ENCODE peak calls at places on chromosomes 4 and X, in six cellular contexts. One of them, this sample, is unnamed.

GRCh38 chr4:123120473-123120872 is 198.1 kb upstream of the NUDT6 start:
- DNase-seq in H1: no peak
- DNase-seq in stomach: no peak
- DNase-seq in SK-N-SH: no peak
- DNase-seq in spleen: no peak
- DNase-seq in sigmoid colon: no peak
- DNase-seq in this sample: no peak

GRCh38 chrX:21374994-21375794 is 976 bp downstream of the CNKSR2 start:
- DNase-seq in H1: no peak
- DNase-seq in stomach: no peak
- DNase-seq in SK-N-SH: peak
- DNase-seq in spleen: peak
- DNase-seq in sigmoid colon: no peak
- DNase-seq in this sample: no peak

GRCh38 chr4:149785686-149786431 is 29.8 kb downstream of the IQCM start:
- DNase-seq in H1: peak
- DNase-seq in stomach: no peak
- DNase-seq in SK-N-SH: no peak
- DNase-seq in spleen: no peak
- DNase-seq in sigmoid colon: no peak
- DNase-seq in this sample: no peak

GRCh38 chr4:150126201-150126879 is 48.1 kb downstream of the DCLK2 start:
- DNase-seq in H1: no peak
- DNase-seq in stomach: no peak
- DNase-seq in SK-N-SH: no peak
- DNase-seq in spleen: no peak
- DNase-seq in sigmoid colon: no peak
- DNase-seq in this sample: no peak

GRCh38 chr4:147707892-147708672 is 23.8 kb upstream of the ARHGAP10 start:
- DNase-seq in H1: no peak
- DNase-seq in stomach: peak
- DNase-seq in SK-N-SH: peak
- DNase-seq in spleen: no peak
- DNase-seq in sigmoid colon: peak
- DNase-seq in this sample: no peak

GRCh38 chrX:72019487-72019886 is 108.8 kb downstream of the NHSL2 start:
- DNase-seq in H1: no peak
- DNase-seq in stomach: no peak
- DNase-seq in SK-N-SH: no peak
- DNase-seq in spleen: no peak
- DNase-seq in sigmoid colon: no peak
- DNase-seq in this sample: no peak

GRCh38 chr4:10737335-10737734 is 52.8 kb upstream of the CLNK start:
- DNase-seq in H1: no peak
- DNase-seq in stomach: no peak
- DNase-seq in SK-N-SH: no peak
- DNase-seq in spleen: no peak
- DNase-seq in sigmoid colon: no peak
- DNase-seq in this sample: no peak

GRCh38 chrX:39682778-39683177 is 415.0 kb downstream of the BCOR start:
- DNase-seq in H1: no peak
- DNase-seq in stomach: no peak
- DNase-seq in SK-N-SH: no peak
- DNase-seq in spleen: no peak
- DNase-seq in sigmoid colon: no peak
- DNase-seq in this sample: no peak

GRCh38 chr4:139795915-139796314 is 130.3 kb downstream of the MGST2 start:
- DNase-seq in H1: no peak
- DNase-seq in stomach: no peak
- DNase-seq in SK-N-SH: no peak
- DNase-seq in spleen: no peak
- DNase-seq in sigmoid colon: no peak
- DNase-seq in this sample: no peak

GRCh38 chr4:73447701-73448100 is 11.7 kb downstream of the AFP start:
- DNase-seq in H1: no peak
- DNase-seq in stomach: no peak
- DNase-seq in SK-N-SH: no peak
- DNase-seq in spleen: no peak
- DNase-seq in sigmoid colon: no peak
- DNase-seq in this sample: no peak

GRCh38 chr4:44070843-44071242 is 377.8 kb downstream of the KCTD8 start:
- DNase-seq in H1: no peak
- DNase-seq in stomach: no peak
- DNase-seq in SK-N-SH: no peak
- DNase-seq in spleen: no peak
- DNase-seq in sigmoid colon: no peak
- DNase-seq in this sample: peak

GRCh38 chrX:130093271-130093670 is 17.0 kb downstream of the ELF4 start:
- DNase-seq in H1: no peak
- DNase-seq in stomach: no peak
- DNase-seq in SK-N-SH: no peak
- DNase-seq in spleen: no peak
- DNase-seq in sigmoid colon: no peak
- DNase-seq in this sample: no peak

GRCh38 chr4:57544811-57545654 is 434.8 kb upstream of the IGFBP7 start:
- DNase-seq in H1: no peak
- DNase-seq in stomach: no peak
- DNase-seq in SK-N-SH: no peak
- DNase-seq in spleen: no peak
- DNase-seq in sigmoid colon: no peak
- DNase-seq in this sample: no peak

GRCh38 chrX:670596-670995 is 40.0 kb downstream of the SHOX start:
- DNase-seq in H1: no peak
- DNase-seq in stomach: no peak
- DNase-seq in SK-N-SH: no peak
- DNase-seq in spleen: no peak
- DNase-seq in sigmoid colon: no peak
- DNase-seq in this sample: no peak

GRCh38 chr4:1748465-1748995 is 27.2 kb downstream of the TACC3 start:
- DNase-seq in H1: peak
- DNase-seq in stomach: peak
- DNase-seq in SK-N-SH: peak
- DNase-seq in spleen: peak
- DNase-seq in sigmoid colon: peak
- DNase-seq in this sample: no peak

GRCh38 chr4:145679520-145679919 is 426 bp upstream of the C4orf51 start:
- DNase-seq in H1: no peak
- DNase-seq in stomach: peak
- DNase-seq in SK-N-SH: no peak
- DNase-seq in spleen: no peak
- DNase-seq in sigmoid colon: peak
- DNase-seq in this sample: no peak

GRCh38 chr4:139299536-139299935 is 1.8 kb upstream of the NAA15 start:
- DNase-seq in H1: no peak
- DNase-seq in stomach: no peak
- DNase-seq in SK-N-SH: no peak
- DNase-seq in spleen: no peak
- DNase-seq in sigmoid colon: no peak
- DNase-seq in this sample: no peak

GRCh38 chr4:18440527-18441215 is 419.1 kb upstream of the LCORL start:
- DNase-seq in H1: no peak
- DNase-seq in stomach: no peak
- DNase-seq in SK-N-SH: no peak
- DNase-seq in spleen: no peak
- DNase-seq in sigmoid colon: no peak
- DNase-seq in this sample: no peak

GRCh38 chrX:45372151-45372550 is 171.5 kb upstream of the DIPK2B start:
- DNase-seq in H1: no peak
- DNase-seq in stomach: no peak
- DNase-seq in SK-N-SH: no peak
- DNase-seq in spleen: no peak
- DNase-seq in sigmoid colon: no peak
- DNase-seq in this sample: no peak

GRCh38 chrX:131063613-131064012 is 5.5 kb downstream of the ARHGAP36 start:
- DNase-seq in H1: no peak
- DNase-seq in stomach: no peak
- DNase-seq in SK-N-SH: peak
- DNase-seq in spleen: no peak
- DNase-seq in sigmoid colon: no peak
- DNase-seq in this sample: no peak

GRCh38 chrX:107708762-107709161 is 66.8 kb downstream of the TSC22D3 start:
- DNase-seq in H1: no peak
- DNase-seq in stomach: no peak
- DNase-seq in SK-N-SH: no peak
- DNase-seq in spleen: peak
- DNase-seq in sigmoid colon: peak
- DNase-seq in this sample: peak

GRCh38 chrX:106897259-106897658 is 5.9 kb downstream of the RIPPLY1 start:
- DNase-seq in H1: no peak
- DNase-seq in stomach: no peak
- DNase-seq in SK-N-SH: no peak
- DNase-seq in spleen: no peak
- DNase-seq in sigmoid colon: no peak
- DNase-seq in this sample: no peak

GRCh38 chr4:25177147-25177546 is 16.9 kb upstream of the SEPSECS start:
- DNase-seq in H1: no peak
- DNase-seq in stomach: no peak
- DNase-seq in SK-N-SH: no peak
- DNase-seq in spleen: no peak
- DNase-seq in sigmoid colon: no peak
- DNase-seq in this sample: no peak

GRCh38 chr4:182143822-182144620 is 99.2 kb upstream of the TENM3 start:
- DNase-seq in H1: no peak
- DNase-seq in stomach: no peak
- DNase-seq in SK-N-SH: peak
- DNase-seq in spleen: no peak
- DNase-seq in sigmoid colon: no peak
- DNase-seq in this sample: no peak

GRCh38 chrX:49117597-49117996 is 5.9 kb downstream of the GPKOW start:
- DNase-seq in H1: no peak
- DNase-seq in stomach: no peak
- DNase-seq in SK-N-SH: no peak
- DNase-seq in spleen: no peak
- DNase-seq in sigmoid colon: no peak
- DNase-seq in this sample: no peak

GRCh38 chr4:73759357-73759756 is 19.0 kb downstream of the CXCL8 start:
- DNase-seq in H1: no peak
- DNase-seq in stomach: no peak
- DNase-seq in SK-N-SH: no peak
- DNase-seq in spleen: no peak
- DNase-seq in sigmoid colon: no peak
- DNase-seq in this sample: no peak

GRCh38 chr4:22897520-22898108 is 204.9 kb downstream of the GBA3 start:
- DNase-seq in H1: peak
- DNase-seq in stomach: peak
- DNase-seq in SK-N-SH: peak
- DNase-seq in spleen: no peak
- DNase-seq in sigmoid colon: no peak
- DNase-seq in this sample: no peak

DNA sequence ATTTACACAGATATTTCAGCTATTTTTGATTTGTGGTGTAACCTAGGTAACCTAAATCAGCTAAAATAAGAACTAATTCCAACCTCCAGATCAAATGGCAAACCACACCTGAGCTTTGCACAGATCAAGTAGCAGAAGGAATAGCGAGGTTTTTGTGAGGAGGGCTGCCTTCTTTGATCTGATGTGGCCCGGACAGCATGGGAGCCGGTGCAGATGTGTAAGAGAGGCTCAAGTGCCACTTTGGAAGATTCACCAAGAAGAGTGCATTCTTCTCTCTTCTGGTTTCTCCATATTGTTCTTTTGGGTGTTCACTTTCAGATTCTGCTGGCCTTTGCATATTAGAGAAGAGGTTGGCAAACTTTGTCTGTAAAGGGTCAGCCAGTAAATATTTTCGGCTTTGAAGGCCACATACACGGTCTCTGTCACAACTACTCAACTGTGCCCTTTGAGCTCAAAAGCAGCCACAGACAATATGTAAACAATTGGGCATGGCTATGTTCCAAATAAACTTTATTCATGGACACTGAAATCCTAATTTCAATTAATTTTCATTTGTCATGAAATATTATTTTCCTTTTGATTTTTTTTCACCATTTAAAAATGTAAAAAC is 78.9 kb upstream of the FAM9C start:
- DNase-seq in H1: no peak
- DNase-seq in stomach: no peak
- DNase-seq in SK-N-SH: no peak
- DNase-seq in spleen: no peak
- DNase-seq in sigmoid colon: no peak
- DNase-seq in this sample: no peak
- H3K27ac ChIP-seq in H1: no peak
- H3K27ac ChIP-seq in stomach: peak
- H3K27ac ChIP-seq in SK-N-SH: peak
- H3K27ac ChIP-seq in spleen: peak
- H3K27ac ChIP-seq in sigmoid colon: peak
- H3K27ac ChIP-seq in this sample: no peak

DNA sequence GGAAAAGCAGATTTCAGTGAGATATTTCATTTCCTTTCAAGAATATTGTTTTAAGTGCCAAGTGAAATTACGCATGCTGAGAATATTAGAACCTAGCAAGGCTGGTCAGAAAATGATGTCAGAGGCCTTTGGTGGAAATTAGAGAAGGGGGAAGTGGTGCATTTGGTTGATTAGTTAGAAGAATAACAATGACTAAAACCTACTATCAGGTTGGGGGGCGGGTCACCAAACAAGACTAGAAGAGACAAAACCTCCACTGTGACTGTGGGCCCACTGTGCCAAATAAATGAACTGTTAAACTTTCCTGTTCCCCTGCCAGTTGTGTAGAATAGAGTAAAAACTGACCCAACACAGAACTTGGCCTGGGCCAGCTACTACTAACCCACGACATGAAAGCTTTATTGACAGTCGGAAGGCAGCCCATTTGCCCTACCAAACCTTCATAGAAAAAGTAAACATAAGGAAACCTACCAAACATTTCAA is 2.9 kb downstream of the RAPGEF2 start:
- DNase-seq in H1: no peak
- DNase-seq in stomach: no peak
- DNase-seq in SK-N-SH: no peak
- DNase-seq in spleen: no peak
- DNase-seq in sigmoid colon: no peak
- DNase-seq in this sample: no peak
- TF ChIP-seq POLR2AphosphoS5 in H1: no peak
- TF ChIP-seq POLR2AphosphoS5 in stomach: no peak
- TF ChIP-seq POLR2AphosphoS5 in SK-N-SH: no peak
- TF ChIP-seq POLR2AphosphoS5 in spleen: no peak
- TF ChIP-seq POLR2AphosphoS5 in sigmoid colon: no peak
- TF ChIP-seq POLR2AphosphoS5 in this sample: no peak

GRCh38 chr4:88745175-88745574 is 47.5 kb upstream of the NAP1L5 start:
- DNase-seq in H1: no peak
- DNase-seq in stomach: no peak
- DNase-seq in SK-N-SH: no peak
- DNase-seq in spleen: no peak
- DNase-seq in sigmoid colon: no peak
- DNase-seq in this sample: no peak
- H3K27ac ChIP-seq in H1: no peak
- H3K27ac ChIP-seq in stomach: no peak
- H3K27ac ChIP-seq in SK-N-SH: no peak
- H3K27ac ChIP-seq in spleen: no peak
- H3K27ac ChIP-seq in sigmoid colon: peak
- H3K27ac ChIP-seq in this sample: no peak

DNA sequence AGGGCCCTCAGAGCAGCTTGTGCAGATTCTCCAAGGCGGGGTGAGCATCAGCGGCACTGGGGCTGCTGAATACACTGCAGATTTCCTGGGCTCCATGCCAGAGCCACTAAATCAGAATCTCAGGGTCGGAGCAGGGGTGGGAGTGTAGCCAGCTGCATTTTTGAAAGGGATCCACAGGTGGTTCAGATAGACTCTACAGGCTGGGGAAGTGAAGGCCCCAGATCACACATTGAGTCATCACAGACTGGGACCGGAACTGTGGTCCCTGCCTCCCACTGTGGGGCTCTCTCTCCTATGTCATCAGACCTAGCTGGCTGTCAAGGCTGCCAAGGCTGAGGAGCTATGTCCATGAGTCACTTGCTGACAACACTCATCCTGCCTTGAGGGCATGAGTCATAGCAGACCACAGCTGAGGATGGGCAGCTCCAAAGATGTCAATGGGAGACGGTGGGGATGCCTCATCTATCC is 162.3 kb upstream of the MAMLD1 start:
- DNase-seq in H1: no peak
- DNase-seq in stomach: no peak
- DNase-seq in SK-N-SH: peak
- DNase-seq in spleen: peak
- DNase-seq in sigmoid colon: peak
- DNase-seq in this sample: peak
- TF ChIP-seq POLR2AphosphoS5 in H1: no peak
- TF ChIP-seq POLR2AphosphoS5 in stomach: no peak
- TF ChIP-seq POLR2AphosphoS5 in SK-N-SH: peak
- TF ChIP-seq POLR2AphosphoS5 in spleen: no peak
- TF ChIP-seq POLR2AphosphoS5 in sigmoid colon: peak
- TF ChIP-seq POLR2AphosphoS5 in this sample: no peak

This sample was measured in suprapubic skin.